ENCODE peak calls at places on chromosomes 4 and X, in four cellular contexts. One of them, this sample, is unnamed.

GRCh38 chrX:50165727-50166126 is 35.1 kb downstream of the AKAP4 start:
- DNase-seq in H1: no peak
- DNase-seq in HepG2: no peak
- DNase-seq in GM12878: no peak
- DNase-seq in this sample: no peak

GRCh38 chrX:111095974-111096870 is at the start of gene PAK3:
- DNase-seq in H1: no peak
- DNase-seq in HepG2: no peak
- DNase-seq in GM12878: no peak
- DNase-seq in this sample: peak

GRCh38 chr4:101086801-101087586 is 260.3 kb downstream of the PPP3CA start:
- DNase-seq in H1: peak
- DNase-seq in HepG2: peak
- DNase-seq in GM12878: no peak
- DNase-seq in this sample: no peak

GRCh38 chr4:16667464-16667863 is 231.0 kb downstream of the LDB2 start:
- DNase-seq in H1: no peak
- DNase-seq in HepG2: no peak
- DNase-seq in GM12878: no peak
- DNase-seq in this sample: no peak

GRCh38 chr4:185752881-185753280 is 59.1 kb downstream of the SORBS2 start:
- DNase-seq in H1: no peak
- DNase-seq in HepG2: no peak
- DNase-seq in GM12878: no peak
- DNase-seq in this sample: no peak

GRCh38 chrX:138777230-138777629 is 65.7 kb upstream of the FGF13 start:
- DNase-seq in H1: no peak
- DNase-seq in HepG2: no peak
- DNase-seq in GM12878: no peak
- DNase-seq in this sample: no peak

GRCh38 chr4:102610476-102610875 is 109.3 kb downstream of the NFKB1 start:
- DNase-seq in H1: no peak
- DNase-seq in HepG2: no peak
- DNase-seq in GM12878: no peak
- DNase-seq in this sample: no peak

GRCh38 chrX:41178201-41178600 is 93.0 kb downstream of the USP9X start:
- DNase-seq in H1: no peak
- DNase-seq in HepG2: no peak
- DNase-seq in GM12878: peak
- DNase-seq in this sample: no peak

GRCh38 chr4:88759039-88759631 is 61.5 kb upstream of the NAP1L5 start:
- DNase-seq in H1: no peak
- DNase-seq in HepG2: peak
- DNase-seq in GM12878: no peak
- DNase-seq in this sample: peak

GRCh38 chrX:68842351-68842750 is 13.5 kb downstream of the EFNB1 start:
- DNase-seq in H1: no peak
- DNase-seq in HepG2: no peak
- DNase-seq in GM12878: no peak
- DNase-seq in this sample: no peak

GRCh38 chr4:138851626-138852443 is 163.7 kb upstream of the NOCT start:
- DNase-seq in H1: no peak
- DNase-seq in HepG2: no peak
- DNase-seq in GM12878: no peak
- DNase-seq in this sample: no peak

GRCh38 chrX:114952696-114953095 is 64.7 kb downstream of the IL13RA2 start:
- DNase-seq in H1: no peak
- DNase-seq in HepG2: no peak
- DNase-seq in GM12878: no peak
- DNase-seq in this sample: no peak

GRCh38 chrX:42098897-42099296 is 175.5 kb upstream of the CASK start:
- DNase-seq in H1: no peak
- DNase-seq in HepG2: no peak
- DNase-seq in GM12878: no peak
- DNase-seq in this sample: no peak

GRCh38 chr4:184476660-184477059 is 2.3 kb upstream of the IRF2 start:
- DNase-seq in H1: no peak
- DNase-seq in HepG2: no peak
- DNase-seq in GM12878: no peak
- DNase-seq in this sample: no peak

GRCh38 chr4:69147334-69147733 is 51.1 kb downstream of the UGT2B7 start:
- DNase-seq in H1: no peak
- DNase-seq in HepG2: no peak
- DNase-seq in GM12878: no peak
- DNase-seq in this sample: no peak

GRCh38 chr4:52843958-52844357 is 18.2 kb upstream of the RASL11B start:
- DNase-seq in H1: no peak
- DNase-seq in HepG2: no peak
- DNase-seq in GM12878: no peak
- DNase-seq in this sample: no peak

GRCh38 chr4:128528793-128529553 is 241.4 kb upstream of the PGRMC2 start:
- DNase-seq in H1: peak
- DNase-seq in HepG2: peak
- DNase-seq in GM12878: no peak
- DNase-seq in this sample: peak

GRCh38 chrX:138485767-138486166 is 225.8 kb downstream of the FGF13 start:
- DNase-seq in H1: peak
- DNase-seq in HepG2: no peak
- DNase-seq in GM12878: no peak
- DNase-seq in this sample: peak

GRCh38 chr4:140333523-140333922 is 39.9 kb upstream of the SCOC start:
- DNase-seq in H1: no peak
- DNase-seq in HepG2: no peak
- DNase-seq in GM12878: no peak
- DNase-seq in this sample: no peak

GRCh38 chrX:68872171-68872570 is 43.4 kb downstream of the EFNB1 start:
- DNase-seq in H1: no peak
- DNase-seq in HepG2: no peak
- DNase-seq in GM12878: no peak
- DNase-seq in this sample: no peak

GRCh38 chrX:139126493-139126892 is 404.0 kb upstream of the F9 start:
- DNase-seq in H1: peak
- DNase-seq in HepG2: peak
- DNase-seq in GM12878: no peak
- DNase-seq in this sample: no peak

GRCh38 chr4:32000846-32001488 is 1280.8 kb downstream of the PCDH7 start:
- DNase-seq in H1: no peak
- DNase-seq in HepG2: no peak
- DNase-seq in GM12878: no peak
- DNase-seq in this sample: no peak

GRCh38 chr4:73917081-73917501 is 47.9 kb downstream of the CXCL1 start:
- DNase-seq in H1: no peak
- DNase-seq in HepG2: no peak
- DNase-seq in GM12878: no peak
- DNase-seq in this sample: no peak

GRCh38 chr4:48341776-48342558 is 638 bp downstream of the SLAIN2 start:
- DNase-seq in H1: no peak
- DNase-seq in HepG2: no peak
- DNase-seq in GM12878: no peak
- DNase-seq in this sample: no peak

GRCh38 chr4:54165438-54165837 is 63.7 kb upstream of the PDGFRA start:
- DNase-seq in H1: no peak
- DNase-seq in HepG2: peak
- DNase-seq in GM12878: no peak
- DNase-seq in this sample: no peak

GRCh38 chrX:9788908-9789307 is 2.7 kb downstream of the SHROOM2 start:
- DNase-seq in H1: no peak
- DNase-seq in HepG2: peak
- DNase-seq in GM12878: no peak
- DNase-seq in this sample: no peak

GRCh38 chr4:13765535-13765934 is 138.0 kb upstream of the BOD1L1 start:
- DNase-seq in H1: no peak
- DNase-seq in HepG2: no peak
- DNase-seq in GM12878: no peak
- DNase-seq in this sample: no peak

GRCh38 chr4:4394644-4395043 is 7.7 kb downstream of the NSG1 start:
- DNase-seq in H1: no peak
- DNase-seq in HepG2: no peak
- DNase-seq in GM12878: no peak
- DNase-seq in this sample: no peak

GRCh38 chr4:153497091-153497531 is 31.0 kb downstream of the TMEM131L start:
- DNase-seq in H1: no peak
- DNase-seq in HepG2: peak
- DNase-seq in GM12878: no peak
- DNase-seq in this sample: no peak

GRCh38 chr4:8702516-8703400 is 110.2 kb downstream of the CPZ start:
- DNase-seq in H1: no peak
- DNase-seq in HepG2: no peak
- DNase-seq in GM12878: no peak
- DNase-seq in this sample: no peak

GRCh38 chr4:184374006-184374405 is 100.3 kb downstream of the IRF2 start:
- DNase-seq in H1: no peak
- DNase-seq in HepG2: no peak
- DNase-seq in GM12878: no peak
- DNase-seq in this sample: no peak

GRCh38 chr4:140695483-140695882 is 60.7 kb downstream of the TBC1D9 start:
- DNase-seq in H1: no peak
- DNase-seq in HepG2: no peak
- DNase-seq in GM12878: no peak
- DNase-seq in this sample: no peak

GRCh38 chr4:56505269-56506109 is at the start of gene ARL9:
- DNase-seq in H1: peak
- DNase-seq in HepG2: no peak
- DNase-seq in GM12878: no peak
- DNase-seq in this sample: peak
- TF ChIP-seq SUZ12 in H1: no peak
- TF ChIP-seq SUZ12 in HepG2: no peak
- TF ChIP-seq SUZ12 in GM12878: no peak
- TF ChIP-seq SUZ12 in this sample: no peak

GRCh38 chr4:94454405-94454804 is 2.7 kb downstream of the PDLIM5 start:
- DNase-seq in H1: no peak
- DNase-seq in HepG2: no peak
- DNase-seq in GM12878: no peak
- DNase-seq in this sample: no peak
- H3K4me3 ChIP-seq in H1: no peak
- H3K4me3 ChIP-seq in HepG2: peak
- H3K4me3 ChIP-seq in GM12878: peak
- H3K4me3 ChIP-seq in this sample: no peak

GRCh38 chr4:85607624-85608023 is 132.7 kb downstream of the ARHGAP24 start:
- DNase-seq in H1: no peak
- DNase-seq in HepG2: no peak
- DNase-seq in GM12878: peak
- DNase-seq in this sample: no peak
- TF ChIP-seq SUZ12 in H1: no peak
- TF ChIP-seq SUZ12 in HepG2: no peak
- TF ChIP-seq SUZ12 in GM12878: no peak
- TF ChIP-seq SUZ12 in this sample: no peak

GRCh38 chrX:155259752-155260151 is 4.5 kb downstream of the RAB39B start:
- DNase-seq in H1: no peak
- DNase-seq in HepG2: no peak
- DNase-seq in GM12878: no peak
- DNase-seq in this sample: no peak

GRCh38 chrX:155263854-155264628 is at the start of gene RAB39B:
- DNase-seq in H1: peak
- DNase-seq in HepG2: peak
- DNase-seq in GM12878: peak
- DNase-seq in this sample: peak

GRCh38 chrX:155266446-155266845 is 2.2 kb upstream of the RAB39B start:
- DNase-seq in H1: no peak
- DNase-seq in HepG2: no peak
- DNase-seq in GM12878: no peak
- DNase-seq in this sample: no peak

DNA sequence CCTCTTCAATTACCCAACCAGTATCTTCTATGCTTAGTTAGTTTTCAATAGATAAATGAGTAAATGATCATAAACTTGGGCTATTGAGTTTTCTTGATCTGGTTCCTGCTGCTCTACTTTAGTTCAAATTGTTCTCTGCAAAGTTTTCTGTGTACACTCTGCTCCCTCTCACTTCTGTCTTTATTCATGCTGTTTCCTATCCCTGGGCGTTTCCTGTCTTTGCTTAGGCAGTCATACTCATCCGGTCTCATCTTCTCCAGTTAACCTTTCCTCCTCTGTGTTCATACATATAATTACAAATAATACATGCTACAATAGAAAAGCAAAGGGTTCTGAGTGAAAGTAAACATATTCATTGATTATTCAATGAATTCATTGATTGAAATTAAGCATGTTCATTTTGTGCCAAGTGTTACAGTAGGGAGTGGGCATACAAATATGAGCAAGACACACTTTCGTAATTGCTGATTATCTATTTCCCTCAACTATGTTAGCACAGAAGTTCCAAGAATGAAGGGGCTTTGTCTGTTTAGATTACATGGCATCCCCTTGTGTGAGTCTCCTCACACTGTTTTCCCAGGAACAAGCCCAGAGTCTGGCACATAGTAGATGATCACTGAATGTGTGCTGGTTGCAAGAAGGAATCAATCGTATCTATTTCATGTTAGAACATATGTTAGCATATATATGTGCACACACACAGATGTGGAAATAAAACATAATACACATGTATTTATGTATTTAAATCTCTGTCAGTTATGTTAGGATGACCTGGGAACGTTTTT is 1.1 kb downstream of the RAB39B start:
- DNase-seq in H1: no peak
- DNase-seq in HepG2: no peak
- DNase-seq in GM12878: no peak
- DNase-seq in this sample: no peak
- H3K4me3 ChIP-seq in H1: no peak
- H3K4me3 ChIP-seq in HepG2: no peak
- H3K4me3 ChIP-seq in GM12878: peak
- H3K4me3 ChIP-seq in this sample: no peak

DNA sequence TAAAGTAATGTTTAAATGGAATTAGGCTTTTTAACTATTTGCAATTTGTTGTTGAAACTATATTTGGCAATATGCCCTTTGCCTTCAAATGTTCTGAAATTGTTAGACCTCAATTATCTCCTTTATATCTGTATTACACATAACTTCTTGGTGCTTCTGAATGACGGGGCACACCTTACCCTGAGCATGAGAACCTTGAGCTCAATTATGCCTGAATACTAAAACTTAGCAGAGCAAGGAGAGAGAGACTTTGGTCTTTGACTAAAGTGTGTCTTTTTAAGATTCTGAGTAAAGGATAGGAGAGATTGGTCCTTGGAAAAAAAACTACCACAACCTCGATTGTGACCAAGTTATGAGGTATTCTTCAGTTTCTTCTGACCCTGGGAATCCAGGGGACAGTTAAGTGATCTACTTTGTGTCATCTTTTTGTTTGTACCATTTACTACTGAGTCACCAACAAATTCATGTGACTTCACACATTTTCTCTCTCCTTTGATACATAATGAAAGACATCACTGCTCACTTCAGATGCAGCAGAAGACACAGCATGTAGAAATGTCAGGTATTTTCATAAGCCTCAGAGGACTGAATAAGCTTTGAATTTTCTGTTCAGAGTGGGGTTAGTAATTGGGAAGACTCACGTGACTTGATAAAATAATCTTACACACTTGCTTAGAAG is 51.4 kb downstream of the PTTG2 start:
- DNase-seq in H1: no peak
- DNase-seq in HepG2: no peak
- DNase-seq in GM12878: no peak
- DNase-seq in this sample: no peak
- TF ChIP-seq SUZ12 in H1: no peak
- TF ChIP-seq SUZ12 in HepG2: no peak
- TF ChIP-seq SUZ12 in GM12878: no peak
- TF ChIP-seq SUZ12 in this sample: no peak

This sample was measured in NT2/D1.